ENCODE peak calls at places on chromosomes 12 and 14, in nine cellular contexts. Z is HCT116, P is NCI-H345, H is NCI-H2171, G is EL, M is GM12892, X is PC-3, Q is glutamatergic neuron, Y is astrocyte of the spinal cord. V is an unnamed sample.

GRCh38 chr14:55913324-55914035 is 204.7 kb upstream of the PELI2 start:
- DNase-seq in Z (no peak), P (no peak), H (no peak), G (no peak), M (no peak), X (no peak), Q (no peak), Y (peak), V (no peak)

GRCh38 chr14:100791995-100792394 is 33.9 kb upstream of the MEG3 start:
- DNase-seq in Z (no peak), P (no peak), H (no peak), G (no peak), M (no peak), X (no peak), Q (no peak), Y (no peak), V (no peak)

GRCh38 chr12:96422192-96422591 is 22.0 kb upstream of the CDK17 start:
- DNase-seq in Z (no peak), P (no peak), H (no peak), G (peak), M (no peak), X (no peak), Q (no peak), Y (peak), V (no peak)

GRCh38 chr12:103043531-103044445 is 86.3 kb downstream of the ASCL1 start:
- DNase-seq in Z (no peak), P (no peak), H (no peak), G (no peak), M (no peak), X (no peak), Q (no peak), Y (no peak), V (peak)

GRCh38 chr12:68538722-68539614 is 71.7 kb upstream of the RAP1B start:
- DNase-seq in Z (no peak), P (peak), H (no peak), G (peak), M (no peak), X (no peak), Q (no peak), Y (peak), V (peak)

GRCh38 chr14:81676395-81676794 is 142.7 kb upstream of the SEL1L start:
- DNase-seq in Z (no peak), P (no peak), H (no peak), G (no peak), M (no peak), X (no peak), Q (no peak), Y (no peak), V (no peak)

GRCh38 chr12:114733919-114734318 is 49.9 kb upstream of the TBX3 start:
- DNase-seq in Z (no peak), P (no peak), H (no peak), G (no peak), M (no peak), X (no peak), Q (no peak), Y (no peak), V (no peak)

GRCh38 chr14:60650382-60650961 is 1.2 kb upstream of the SIX1 start:
- DNase-seq in Z (no peak), P (no peak), H (no peak), G (no peak), M (no peak), X (peak), Q (no peak), Y (no peak), V (no peak)

GRCh38 chr14:57998731-57999130 is 132.8 kb upstream of the SLC35F4 start:
- DNase-seq in Z (no peak), P (no peak), H (no peak), G (no peak), M (no peak), X (no peak), Q (no peak), Y (no peak), V (no peak)

GRCh38 chr12:9694220-9694619 is 24.7 kb downstream of the CLEC2D start:
- DNase-seq in Z (no peak), P (no peak), H (no peak), G (no peak), M (no peak), X (no peak), Q (no peak), Y (no peak), V (no peak)

GRCh38 chr12:111451649-111452129 is 46.0 kb downstream of the SH2B3 start:
- DNase-seq in Z (peak), P (peak), H (peak), G (peak), M (no peak), X (peak), Q (no peak), Y (peak), V (no peak)

GRCh38 chr12:89051065-89051677 is 301.1 kb downstream of the DUSP6 start:
- DNase-seq in Z (peak), P (peak), H (peak), G (peak), M (peak), X (peak), Q (no peak), Y (peak), V (no peak)

GRCh38 chr14:28653521-28653920 is 113.1 kb upstream of the FOXG1 start:
- DNase-seq in Z (no peak), P (peak), H (no peak), G (no peak), M (no peak), X (peak), Q (no peak), Y (peak), V (no peak)

GRCh38 chr12:116736962-116737773 is 701 bp downstream of the SPRING1 start:
- DNase-seq in Z (no peak), P (no peak), H (no peak), G (peak), M (peak), X (no peak), Q (peak), Y (no peak), V (peak)

GRCh38 chr12:57891639-57892228 is 45.2 kb upstream of the CTDSP2 start:
- DNase-seq in Z (no peak), P (no peak), H (no peak), G (no peak), M (no peak), X (no peak), Q (no peak), Y (no peak), V (no peak)

GRCh38 chr12:88856201-88856600 is 275.9 kb upstream of the KITLG start:
- DNase-seq in Z (no peak), P (no peak), H (no peak), G (no peak), M (no peak), X (no peak), Q (no peak), Y (no peak), V (no peak)

GRCh38 chr12:54300732-54301427 is at the start of gene NFE2:
- DNase-seq in Z (no peak), P (peak), H (no peak), G (peak), M (no peak), X (peak), Q (peak), Y (peak), V (peak)

GRCh38 chr12:20946732-20947131 is 136.2 kb downstream of the SLCO1B3 start:
- DNase-seq in Z (peak), P (no peak), H (no peak), G (peak), M (no peak), X (peak), Q (peak), Y (peak), V (peak)

GRCh38 chr14:74582910-74583581 is 29.0 kb downstream of the LTBP2 start:
- DNase-seq in Z (no peak), P (no peak), H (no peak), G (peak), M (no peak), X (peak), Q (peak), Y (no peak), V (no peak)

GRCh38 chr12:49565119-49565955 is 2.6 kb downstream of the MCRS1 start:
- DNase-seq in Z (no peak), P (no peak), H (no peak), G (no peak), M (no peak), X (no peak), Q (no peak), Y (no peak), V (no peak)

GRCh38 chr14:99514552-99515300 is 33.5 kb downstream of the CCNK start:
- DNase-seq in Z (no peak), P (no peak), H (no peak), G (no peak), M (no peak), X (no peak), Q (no peak), Y (no peak), V (peak)

GRCh38 chr12:47222960-47223847 is 143.4 kb upstream of the AMIGO2 start:
- DNase-seq in Z (no peak), P (no peak), H (no peak), G (no peak), M (no peak), X (no peak), Q (no peak), Y (peak), V (peak)

GRCh38 chr14:68977137-68977740 is 1.9 kb downstream of the ACTN1 start:
- DNase-seq in Z (no peak), P (no peak), H (no peak), G (no peak), M (no peak), X (no peak), Q (no peak), Y (no peak), V (no peak)

GRCh38 chr14:102570334-102570995 is 22.0 kb upstream of the RCOR1 start:
- DNase-seq in Z (no peak), P (no peak), H (no peak), G (no peak), M (no peak), X (no peak), Q (no peak), Y (no peak), V (no peak)

GRCh38 chr14:99511421-99512109 is 30.4 kb downstream of the CCNK start:
- DNase-seq in Z (no peak), P (no peak), H (no peak), G (peak), M (no peak), X (no peak), Q (peak), Y (peak), V (no peak)

GRCh38 chr12:52552055-52552454 is 890 bp downstream of the KRT71 start:
- DNase-seq in Z (no peak), P (no peak), H (no peak), G (no peak), M (no peak), X (no peak), Q (no peak), Y (no peak), V (no peak)

GRCh38 chr12:118689793-118690192 is 291.5 kb upstream of the SRRM4 start:
- DNase-seq in Z (no peak), P (no peak), H (peak), G (no peak), M (no peak), X (no peak), Q (peak), Y (no peak), V (peak)

GRCh38 chr12:13288937-13289643 is 92.6 kb downstream of the EMP1 start:
- DNase-seq in Z (no peak), P (peak), H (no peak), G (no peak), M (no peak), X (no peak), Q (no peak), Y (no peak), V (no peak)

GRCh38 chr14:59464651-59465569 is at the start of gene GPR135:
- DNase-seq in Z (no peak), P (peak), H (peak), G (peak), M (peak), X (peak), Q (peak), Y (peak), V (peak)

GRCh38 chr14:100587763-100588411 is 670 bp upstream of the BEGAIN start:
- DNase-seq in Z (no peak), P (no peak), H (peak), G (no peak), M (no peak), X (no peak), Q (peak), Y (no peak), V (peak)

V was measured in WTC11.